ENCODE peak calls at places on chromosomes 6 and 20, in seven cellular contexts. U, C, Q, Z, H, N and I are unnamed samples.
A peak's percentile ranks its signal among the peaks of the same experiment; 100 is the strongest.

GRCh38 chr20:35145141-35145564 is 2.0 kb downstream of the EDEM2 start:
- DNase-seq in H (peak; percentile 41), N (peak; percentile 23), Z (no peak), C (peak; percentile 77), Q (peak; percentile 79), U (peak; percentile 47), I (peak; percentile 86)

GRCh38 chr20:35200255-35200654 is 26.2 kb upstream of the MMP24 start:
- DNase-seq in Z (no peak), N (no peak), H (no peak), U (no peak), C (no peak), Q (no peak), I (no peak)

GRCh38 chr6:22079788-22080187 is 217.0 kb downstream of the PRL start:
- DNase-seq in C (no peak), Q (no peak), Z (no peak), N (no peak), H (no peak), U (no peak), I (no peak)

GRCh38 chr20:58040447-58041290 is 187.8 kb downstream of the ANKRD60 start:
- DNase-seq in Z (no peak), N (no peak), Q (no peak), C (no peak), U (no peak), H (no peak), I (no peak)

GRCh38 chr20:62203378-62204030 is 16.6 kb downstream of the HRH3 start:
- DNase-seq in Q (no peak), H (no peak), N (no peak), U (no peak), Z (no peak), C (no peak), I (peak; percentile 52)

GRCh38 chr6:52554684-52555280 is 22.1 kb downstream of the TRAM2 start:
- DNase-seq in C (no peak), U (no peak), Q (no peak), Z (no peak), H (no peak), N (no peak), I (no peak)

GRCh38 chr20:63117151-63117550 is 98.8 kb downstream of the YTHDF1 start:
- DNase-seq in Z (no peak), Q (no peak), U (no peak), H (no peak), C (no peak), N (no peak), I (no peak)

GRCh38 chr6:165988757-165989456 is 178.7 kb downstream of the TBXT start:
- DNase-seq in Q (no peak), C (no peak), N (no peak), H (peak; percentile 63), Z (no peak), U (no peak), I (no peak)

DNA sequence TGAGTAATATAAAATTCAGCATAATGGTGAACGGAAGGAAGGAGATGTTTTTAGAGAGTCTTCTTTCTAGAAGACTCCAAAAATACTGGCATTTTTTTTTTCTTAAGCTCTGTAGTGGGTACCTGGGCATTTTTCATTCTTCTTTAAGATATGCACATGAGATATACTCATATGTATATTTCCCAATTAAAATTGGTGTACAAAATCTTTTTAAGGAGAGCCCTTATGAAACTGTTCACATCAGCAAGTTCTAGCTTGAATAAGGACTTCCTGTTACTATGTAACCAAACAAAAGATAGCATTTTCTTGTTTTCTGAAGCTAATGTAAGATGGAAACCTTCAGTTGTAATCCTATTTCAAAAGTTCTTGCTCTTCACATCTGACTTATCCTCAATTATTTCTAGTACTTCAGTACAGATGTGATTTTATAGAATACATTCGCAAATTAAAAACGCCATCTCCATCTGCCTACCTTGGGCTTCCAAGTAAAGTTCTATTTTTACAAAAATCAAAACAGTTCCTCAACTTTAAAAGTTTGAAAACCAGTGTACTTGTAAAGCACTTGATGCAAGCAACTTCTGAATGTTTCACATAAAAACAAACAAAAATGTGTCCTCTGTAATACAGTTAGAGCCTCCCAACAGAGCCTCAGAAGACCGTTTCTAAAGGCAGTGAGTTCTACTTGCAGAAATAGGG is 566 bp upstream of the MANEA start:
- DNase-seq in Q (peak; percentile 11), N (no peak), Z (no peak), U (no peak), H (no peak), C (no peak), I (peak; percentile 62)
- TF ChIP-seq MAX in Q (no peak), N (no peak), Z (no peak), U (no peak), H (no peak), C (no peak), I (no peak)

GRCh38 chr20:2752631-2753455 is 47.6 kb downstream of the CPXM1 start:
- DNase-seq in N (no peak), Z (peak; percentile 29), H (no peak), U (peak; percentile 31), Q (peak; percentile 63), C (peak; percentile 58), I (peak; percentile 42)

GRCh38 chr20:2755451-2756055 is 44.9 kb downstream of the CPXM1 start:
- DNase-seq in U (no peak), Q (no peak), N (no peak), H (no peak), Z (no peak), C (no peak), I (no peak)

GRCh38 chr20:2756056-2756611 is 44.3 kb downstream of the CPXM1 start:
- DNase-seq in C (peak; percentile 64), H (peak; percentile 85), Z (no peak), N (no peak), U (peak; percentile 19), Q (peak; percentile 49), I (peak; percentile 43)

GRCh38 chr20:2753456-2754040 is 46.9 kb downstream of the CPXM1 start:
- DNase-seq in Z (no peak), U (no peak), C (no peak), N (no peak), H (no peak), Q (no peak), I (no peak)

DNA sequence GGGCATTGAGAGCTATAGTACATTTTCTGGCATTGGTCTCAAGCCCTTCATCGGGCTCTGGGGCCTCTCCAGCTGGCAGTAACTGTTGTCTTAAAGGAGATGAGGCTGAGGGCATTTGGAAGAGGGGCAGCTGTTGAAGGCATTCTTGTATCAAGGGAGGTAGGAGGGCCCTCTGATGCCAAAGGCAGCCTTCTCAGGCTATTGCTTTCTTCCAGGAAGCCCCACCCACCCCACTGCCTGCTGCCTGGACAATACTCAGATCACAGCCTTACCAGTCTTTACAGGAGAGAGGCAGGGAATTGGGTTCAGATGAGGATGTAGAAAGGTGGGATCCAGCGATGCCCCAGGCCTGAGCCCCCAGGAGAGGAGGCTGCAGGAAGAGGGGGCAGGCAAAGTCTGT is 46.0 kb downstream of the CPXM1 start:
- DNase-seq in H (no peak), Q (no peak), N (no peak), U (no peak), C (no peak), Z (no peak), I (no peak)
- H3K9ac ChIP-seq in H (no peak overlapping the region), Q (no peak overlapping the region), N (no peak overlapping the region), U (no peak overlapping the region), C (no peak overlapping the region), Z (no peak overlapping the region), I (no peak overlapping the region)

GRCh38 chr20:8808180-8808535 is 260.7 kb upstream of the PLCB4 start:
- DNase-seq in U (no peak), N (no peak), Z (no peak), H (no peak), C (no peak), Q (no peak), I (no peak)
- TF ChIP-seq MAX in U (no peak), N (no peak), Z (no peak), H (no peak), C (peak; percentile 23), Q (no peak), I (no peak)

GRCh38 chr6:8172510-8172909 is 70.2 kb upstream of the EEF1E1 start:
- DNase-seq in N (no peak), Q (no peak), C (no peak), U (no peak), Z (no peak), H (no peak), I (no peak)

GRCh38 chr6:8170754-8171153 is 68.4 kb upstream of the EEF1E1 start:
- DNase-seq in Q (no peak), U (no peak), C (no peak), N (no peak), Z (no peak), H (no peak), I (no peak)

GRCh38 chr6:8166156-8166555 is 63.8 kb upstream of the EEF1E1 start:
- DNase-seq in C (peak; percentile 69), U (no peak), Z (no peak), N (no peak), Q (no peak), H (no peak), I (no peak)

GRCh38 chr6:8174571-8174970 is 72.2 kb upstream of the EEF1E1 start:
- DNase-seq in Q (no peak), Z (no peak), U (no peak), H (no peak), N (no peak), C (no peak), I (no peak)

DNA sequence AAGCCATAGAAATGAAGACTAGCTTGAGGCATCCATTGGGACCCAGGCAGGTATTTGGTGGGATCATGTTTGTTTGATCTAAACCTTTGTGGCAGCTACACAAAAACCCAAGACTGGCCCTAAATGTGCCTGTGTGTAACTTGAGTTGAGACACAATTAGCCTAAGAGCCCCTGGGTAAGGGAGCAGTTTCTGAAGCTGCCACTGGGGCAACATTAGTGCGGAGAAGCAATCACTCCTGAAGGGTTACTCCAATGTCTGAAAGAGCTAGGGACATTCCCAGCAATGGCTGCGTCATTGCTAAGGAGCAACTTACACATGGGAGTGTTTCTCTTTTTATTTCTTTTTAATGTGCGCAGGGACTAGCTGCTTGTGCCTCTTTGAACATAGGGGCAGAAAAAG is 67.9 kb upstream of the EEF1E1 start:
- DNase-seq in Q (no peak), U (no peak), N (no peak), C (no peak), Z (no peak), H (no peak), I (no peak)
- H3K9ac ChIP-seq in Q (no peak overlapping the region), U (no peak overlapping the region), N (no peak overlapping the region), C (no peak overlapping the region), Z (no peak overlapping the region), H (no peak overlapping the region), I (no peak overlapping the region)